ENCODE peak calls at places on chromosome 1, in eight cellular contexts. One of them, this sample, is unnamed.
A peak's percentile ranks its signal among the peaks of the same experiment; 100 is the strongest.

GRCh38 chr1:59279651-59280050 is 17.2 kb upstream of the FGGY start:
- DNase-seq in stimulated activated naive B cell treated with anti-CD40 and anti-IgM and Interleukin-4, amounts not matched to agents 10 μg/mL and 1 μg/mL and 100 μg/mL, for 72 hours: no peak
- DNase-seq in cardiac fibroblast: peak; percentile 55
- DNase-seq in ACHN: no peak
- DNase-seq in astrocyte of the spinal cord: no peak
- DNase-seq in right atrium auricular region: no peak
- DNase-seq in immature natural killer cell: no peak
- DNase-seq in mucosa of gallbladder: no peak
- DNase-seq in this sample: peak; percentile 20

GRCh38 chr1:171346866-171347265 is 32.9 kb downstream of the FMO4 start:
- DNase-seq in immature natural killer cell: no peak
- DNase-seq in stimulated activated naive B cell treated with anti-CD40 and anti-IgM and Interleukin-4, amounts not matched to agents 10 μg/mL and 1 μg/mL and 100 μg/mL, for 72 hours: no peak
- DNase-seq in right atrium auricular region: no peak
- DNase-seq in ACHN: no peak
- DNase-seq in cardiac fibroblast: peak; percentile 70
- DNase-seq in mucosa of gallbladder: no peak
- DNase-seq in astrocyte of the spinal cord: no peak
- DNase-seq in this sample: peak; percentile 4

GRCh38 chr1:76868154-76868882 is 1.0 kb downstream of the ST6GALNAC5 start:
- DNase-seq in stimulated activated naive B cell treated with anti-CD40 and anti-IgM and Interleukin-4, amounts not matched to agents 10 μg/mL and 1 μg/mL and 100 μg/mL, for 72 hours: peak; percentile 9
- DNase-seq in mucosa of gallbladder: no peak
- DNase-seq in immature natural killer cell: no peak
- DNase-seq in right atrium auricular region: no peak
- DNase-seq in astrocyte of the spinal cord: peak; percentile 43
- DNase-seq in cardiac fibroblast: peak; percentile 22
- DNase-seq in ACHN: peak; percentile 18
- DNase-seq in this sample: peak; percentile 25

GRCh38 chr1:78289606-78290005 is 201.2 kb upstream of the PTGFR start:
- DNase-seq in cardiac fibroblast: peak; percentile 39
- DNase-seq in mucosa of gallbladder: no peak
- DNase-seq in stimulated activated naive B cell treated with anti-CD40 and anti-IgM and Interleukin-4, amounts not matched to agents 10 μg/mL and 1 μg/mL and 100 μg/mL, for 72 hours: no peak
- DNase-seq in right atrium auricular region: no peak
- DNase-seq in astrocyte of the spinal cord: no peak
- DNase-seq in immature natural killer cell: no peak
- DNase-seq in ACHN: no peak
- DNase-seq in this sample: no peak

GRCh38 chr1:232579958-232580705 is 49.8 kb downstream of the SIPA1L2 start:
- DNase-seq in astrocyte of the spinal cord: no peak
- DNase-seq in right atrium auricular region: no peak
- DNase-seq in immature natural killer cell: no peak
- DNase-seq in mucosa of gallbladder: no peak
- DNase-seq in ACHN: no peak
- DNase-seq in stimulated activated naive B cell treated with anti-CD40 and anti-IgM and Interleukin-4, amounts not matched to agents 10 μg/mL and 1 μg/mL and 100 μg/mL, for 72 hours: no peak
- DNase-seq in cardiac fibroblast: no peak
- DNase-seq in this sample: no peak

GRCh38 chr1:174692313-174692712 is 244.5 kb downstream of the GPR52 start:
- DNase-seq in ACHN: peak; percentile 31
- DNase-seq in astrocyte of the spinal cord: peak; percentile 10
- DNase-seq in stimulated activated naive B cell treated with anti-CD40 and anti-IgM and Interleukin-4, amounts not matched to agents 10 μg/mL and 1 μg/mL and 100 μg/mL, for 72 hours: no peak
- DNase-seq in cardiac fibroblast: peak; percentile 41
- DNase-seq in right atrium auricular region: no peak
- DNase-seq in immature natural killer cell: no peak
- DNase-seq in mucosa of gallbladder: no peak
- DNase-seq in this sample: no peak

GRCh38 chr1:25779894-25780293 is 20.1 kb upstream of the SELENON start:
- DNase-seq in ACHN: no peak
- DNase-seq in immature natural killer cell: no peak
- DNase-seq in right atrium auricular region: no peak
- DNase-seq in astrocyte of the spinal cord: no peak
- DNase-seq in stimulated activated naive B cell treated with anti-CD40 and anti-IgM and Interleukin-4, amounts not matched to agents 10 μg/mL and 1 μg/mL and 100 μg/mL, for 72 hours: no peak
- DNase-seq in mucosa of gallbladder: no peak
- DNase-seq in cardiac fibroblast: no peak
- DNase-seq in this sample: no peak

GRCh38 chr1:154755858-154756730 is 114.0 kb downstream of the KCNN3 start:
- DNase-seq in right atrium auricular region: no peak
- DNase-seq in stimulated activated naive B cell treated with anti-CD40 and anti-IgM and Interleukin-4, amounts not matched to agents 10 μg/mL and 1 μg/mL and 100 μg/mL, for 72 hours: no peak
- DNase-seq in ACHN: no peak
- DNase-seq in immature natural killer cell: no peak
- DNase-seq in mucosa of gallbladder: peak; percentile 45
- DNase-seq in cardiac fibroblast: peak; percentile 84
- DNase-seq in astrocyte of the spinal cord: peak; percentile 10
- DNase-seq in this sample: no peak

GRCh38 chr1:202287196-202287595 is 54.5 kb downstream of the UBE2T start:
- DNase-seq in ACHN: no peak
- DNase-seq in right atrium auricular region: no peak
- DNase-seq in stimulated activated naive B cell treated with anti-CD40 and anti-IgM and Interleukin-4, amounts not matched to agents 10 μg/mL and 1 μg/mL and 100 μg/mL, for 72 hours: no peak
- DNase-seq in immature natural killer cell: no peak
- DNase-seq in cardiac fibroblast: no peak
- DNase-seq in astrocyte of the spinal cord: no peak
- DNase-seq in mucosa of gallbladder: no peak
- DNase-seq in this sample: no peak

GRCh38 chr1:21950734-21951575 is 13.8 kb upstream of the HSPG2 start:
- DNase-seq in mucosa of gallbladder: no peak
- DNase-seq in ACHN: no peak
- DNase-seq in astrocyte of the spinal cord: no peak
- DNase-seq in cardiac fibroblast: no peak
- DNase-seq in right atrium auricular region: no peak
- DNase-seq in stimulated activated naive B cell treated with anti-CD40 and anti-IgM and Interleukin-4, amounts not matched to agents 10 μg/mL and 1 μg/mL and 100 μg/mL, for 72 hours: no peak
- DNase-seq in immature natural killer cell: no peak
- DNase-seq in this sample: no peak

GRCh38 chr1:160539896-160540858 is 17.1 kb upstream of the SLAMF6 start:
- DNase-seq in immature natural killer cell: peak; percentile 72
- DNase-seq in cardiac fibroblast: no peak
- DNase-seq in stimulated activated naive B cell treated with anti-CD40 and anti-IgM and Interleukin-4, amounts not matched to agents 10 μg/mL and 1 μg/mL and 100 μg/mL, for 72 hours: peak; percentile 54
- DNase-seq in mucosa of gallbladder: peak; percentile 52
- DNase-seq in right atrium auricular region: no peak
- DNase-seq in ACHN: no peak
- DNase-seq in astrocyte of the spinal cord: no peak
- DNase-seq in this sample: peak; percentile 31

This sample was measured in lung microvascular endothelial cell.